ENCODE peak calls at places on chromosomes 3 and 15, in eight cellular contexts. One of them, this sample, is unnamed.

GRCh38 chr3:48402281-48402732 is 27.6 kb downstream of the PLXNB1 start:
- DNase-seq in endothelial cell of umbilical vein: peak; percentile 89
- DNase-seq in IMR-90: peak; percentile 92
- DNase-seq in CD8-positive, alpha-beta memory T cell: no peak
- DNase-seq in CD4-positive, alpha-beta memory T cell: no peak
- DNase-seq in left ventricle myocardium inferior: peak; percentile 64
- DNase-seq in DND-41: peak; percentile 3
- DNase-seq in mesenchymal stem cell: peak; percentile 81
- DNase-seq in this sample: no peak

GRCh38 chr3:149751551-149751950 is 738 bp downstream of the COMMD2 start:
- DNase-seq in endothelial cell of umbilical vein: no peak
- DNase-seq in CD8-positive, alpha-beta memory T cell: no peak
- DNase-seq in mesenchymal stem cell: peak; percentile 8
- DNase-seq in CD4-positive, alpha-beta memory T cell: no peak
- DNase-seq in DND-41: no peak
- DNase-seq in IMR-90: no peak
- DNase-seq in left ventricle myocardium inferior: no peak
- DNase-seq in this sample: no peak

GRCh38 chr3:173747427-173747826 is 349.9 kb downstream of the NLGN1 start:
- DNase-seq in DND-41: no peak
- DNase-seq in CD4-positive, alpha-beta memory T cell: no peak
- DNase-seq in left ventricle myocardium inferior: no peak
- DNase-seq in mesenchymal stem cell: no peak
- DNase-seq in endothelial cell of umbilical vein: peak; percentile 73
- DNase-seq in CD8-positive, alpha-beta memory T cell: no peak
- DNase-seq in IMR-90: peak; percentile 34
- DNase-seq in this sample: no peak

GRCh38 chr15:52678468-52679231 is 538 bp downstream of the ATOSA start:
- DNase-seq in CD4-positive, alpha-beta memory T cell: peak; percentile 63
- DNase-seq in CD8-positive, alpha-beta memory T cell: peak; percentile 71
- DNase-seq in IMR-90: peak; percentile 66
- DNase-seq in left ventricle myocardium inferior: peak; percentile 65
- DNase-seq in mesenchymal stem cell: peak; percentile 77
- DNase-seq in DND-41: peak; percentile 60
- DNase-seq in endothelial cell of umbilical vein: peak; percentile 80
- DNase-seq in this sample: peak; percentile 62

GRCh38 chr3:174581551-174581950 is 277.6 kb upstream of the NAALADL2 start:
- DNase-seq in mesenchymal stem cell: no peak
- DNase-seq in DND-41: no peak
- DNase-seq in left ventricle myocardium inferior: no peak
- DNase-seq in endothelial cell of umbilical vein: no peak
- DNase-seq in IMR-90: no peak
- DNase-seq in CD8-positive, alpha-beta memory T cell: no peak
- DNase-seq in CD4-positive, alpha-beta memory T cell: no peak
- DNase-seq in this sample: no peak

GRCh38 chr3:146163584-146163983 is 2.6 kb upstream of the PLOD2 start:
- DNase-seq in endothelial cell of umbilical vein: peak; percentile 75
- DNase-seq in CD8-positive, alpha-beta memory T cell: no peak
- DNase-seq in left ventricle myocardium inferior: no peak
- DNase-seq in DND-41: no peak
- DNase-seq in mesenchymal stem cell: peak; percentile 64
- DNase-seq in IMR-90: peak; percentile 94
- DNase-seq in CD4-positive, alpha-beta memory T cell: no peak
- DNase-seq in this sample: no peak

GRCh38 chr3:183591881-183592521 is 36.5 kb upstream of the KLHL6 start:
- DNase-seq in endothelial cell of umbilical vein: peak; percentile 30
- DNase-seq in IMR-90: no peak
- DNase-seq in CD4-positive, alpha-beta memory T cell: peak; percentile 32
- DNase-seq in DND-41: no peak
- DNase-seq in CD8-positive, alpha-beta memory T cell: peak; percentile 23
- DNase-seq in left ventricle myocardium inferior: no peak
- DNase-seq in mesenchymal stem cell: no peak
- DNase-seq in this sample: no peak

GRCh38 chr3:189262746-189263145 is 91.0 kb downstream of the TPRG1 start:
- DNase-seq in IMR-90: no peak
- DNase-seq in left ventricle myocardium inferior: no peak
- DNase-seq in CD4-positive, alpha-beta memory T cell: no peak
- DNase-seq in DND-41: peak; percentile 22
- DNase-seq in CD8-positive, alpha-beta memory T cell: no peak
- DNase-seq in endothelial cell of umbilical vein: no peak
- DNase-seq in mesenchymal stem cell: no peak
- DNase-seq in this sample: no peak

GRCh38 chr3:149638401-149639092 is 19.3 kb downstream of the WWTR1 start:
- DNase-seq in CD4-positive, alpha-beta memory T cell: no peak
- DNase-seq in endothelial cell of umbilical vein: no peak
- DNase-seq in left ventricle myocardium inferior: no peak
- DNase-seq in IMR-90: peak; percentile 88
- DNase-seq in CD8-positive, alpha-beta memory T cell: no peak
- DNase-seq in DND-41: no peak
- DNase-seq in mesenchymal stem cell: peak; percentile 21
- DNase-seq in this sample: no peak

GRCh38 chr15:85142324-85142723 is 160.7 kb downstream of the PDE8A start:
- DNase-seq in IMR-90: peak; percentile 75
- DNase-seq in endothelial cell of umbilical vein: peak; percentile 91
- DNase-seq in mesenchymal stem cell: peak; percentile 43
- DNase-seq in left ventricle myocardium inferior: no peak
- DNase-seq in DND-41: no peak
- DNase-seq in CD4-positive, alpha-beta memory T cell: no peak
- DNase-seq in CD8-positive, alpha-beta memory T cell: no peak
- DNase-seq in this sample: no peak

GRCh38 chr3:97927699-97928098 is 44.5 kb downstream of the RIOX2 start:
- DNase-seq in CD8-positive, alpha-beta memory T cell: no peak
- DNase-seq in left ventricle myocardium inferior: no peak
- DNase-seq in IMR-90: peak; percentile 66
- DNase-seq in mesenchymal stem cell: peak; percentile 38
- DNase-seq in CD4-positive, alpha-beta memory T cell: no peak
- DNase-seq in DND-41: no peak
- DNase-seq in endothelial cell of umbilical vein: no peak
- DNase-seq in this sample: no peak

GRCh38 chr3:172751188-172751571 is 654 bp downstream of the ECT2 start:
- DNase-seq in endothelial cell of umbilical vein: peak; percentile 52
- DNase-seq in mesenchymal stem cell: peak; percentile 52
- DNase-seq in CD8-positive, alpha-beta memory T cell: peak; percentile 3
- DNase-seq in left ventricle myocardium inferior: no peak
- DNase-seq in IMR-90: peak; percentile 12
- DNase-seq in CD4-positive, alpha-beta memory T cell: no peak
- DNase-seq in DND-41: no peak
- DNase-seq in this sample: no peak

GRCh38 chr3:118641608-118642007 is 393.0 kb downstream of the IGSF11 start:
- DNase-seq in CD4-positive, alpha-beta memory T cell: peak; percentile 3
- DNase-seq in left ventricle myocardium inferior: no peak
- DNase-seq in mesenchymal stem cell: no peak
- DNase-seq in IMR-90: no peak
- DNase-seq in CD8-positive, alpha-beta memory T cell: no peak
- DNase-seq in DND-41: peak; percentile 29
- DNase-seq in endothelial cell of umbilical vein: no peak
- DNase-seq in this sample: no peak

GRCh38 chr3:118637866-118638265 is 396.8 kb downstream of the IGSF11 start:
- DNase-seq in endothelial cell of umbilical vein: no peak
- DNase-seq in DND-41: no peak
- DNase-seq in mesenchymal stem cell: no peak
- DNase-seq in left ventricle myocardium inferior: no peak
- DNase-seq in CD8-positive, alpha-beta memory T cell: no peak
- DNase-seq in IMR-90: no peak
- DNase-seq in CD4-positive, alpha-beta memory T cell: no peak
- DNase-seq in this sample: no peak

DNA sequence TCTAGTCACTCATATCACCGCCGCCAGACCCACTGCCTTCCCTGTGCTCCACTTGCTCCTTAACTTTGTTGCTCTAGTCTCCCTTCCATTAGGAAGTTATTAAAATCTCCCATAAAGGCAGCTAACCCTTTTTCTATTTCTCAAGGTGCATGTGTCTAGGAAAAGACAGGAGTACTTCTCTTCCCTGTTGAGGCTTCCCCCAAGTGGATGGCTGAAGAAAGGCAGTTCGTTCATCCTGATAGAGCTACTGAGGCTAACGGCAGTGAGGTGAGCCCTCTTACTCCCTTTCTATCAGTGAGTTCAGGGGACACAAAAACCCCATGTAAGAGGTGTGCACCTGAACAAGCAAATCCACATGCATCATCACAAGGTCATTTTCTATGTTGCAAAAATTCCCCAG is 397.8 kb downstream of the IGSF11 start:
- DNase-seq in CD4-positive, alpha-beta memory T cell: no peak
- DNase-seq in mesenchymal stem cell: no peak
- DNase-seq in endothelial cell of umbilical vein: no peak
- DNase-seq in left ventricle myocardium inferior: no peak
- DNase-seq in IMR-90: no peak
- DNase-seq in CD8-positive, alpha-beta memory T cell: no peak
- DNase-seq in DND-41: no peak
- DNase-seq in this sample: no peak
- H3K4me1 ChIP-seq in CD4-positive, alpha-beta memory T cell: no peaks in the 10 kb centered on the region
- H3K4me1 ChIP-seq in mesenchymal stem cell: peaks cover 2% of the 10 kb centered on the region
- H3K4me1 ChIP-seq in endothelial cell of umbilical vein: no peaks in the 10 kb centered on the region
- H3K4me1 ChIP-seq in left ventricle myocardium inferior: no peaks in the 10 kb centered on the region
- H3K4me1 ChIP-seq in IMR-90: no peaks in the 10 kb centered on the region
- H3K4me1 ChIP-seq in CD8-positive, alpha-beta memory T cell: no peaks in the 10 kb centered on the region
- H3K4me1 ChIP-seq in DND-41: no peaks in the 10 kb centered on the region
- H3K4me1 ChIP-seq in this sample: no peaks in the 10 kb centered on the region

DNA sequence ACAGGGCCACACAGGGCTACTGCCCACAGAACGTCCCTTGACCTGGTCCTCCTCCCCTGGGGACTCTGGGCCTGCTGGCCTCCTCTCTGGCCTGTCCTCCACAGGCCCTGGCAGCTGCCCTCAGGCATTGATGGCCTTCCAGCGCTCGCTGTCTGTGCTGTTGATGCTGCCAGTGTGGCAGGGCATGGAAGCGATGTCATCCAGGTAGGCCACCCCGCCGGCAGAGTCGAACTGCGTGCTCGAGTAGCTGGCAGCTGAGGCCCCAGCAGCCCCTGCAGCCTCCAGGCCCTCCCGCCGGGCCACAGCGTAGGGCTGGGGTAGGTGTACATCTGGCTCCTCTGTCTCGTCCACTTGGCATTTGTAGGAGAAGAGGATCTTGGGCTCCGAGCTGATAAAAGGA is 17.1 kb downstream of the TPRA1 start:
- DNase-seq in IMR-90: no peak
- DNase-seq in DND-41: no peak
- DNase-seq in CD8-positive, alpha-beta memory T cell: no peak
- DNase-seq in CD4-positive, alpha-beta memory T cell: no peak
- DNase-seq in endothelial cell of umbilical vein: no peak
- DNase-seq in left ventricle myocardium inferior: no peak
- DNase-seq in mesenchymal stem cell: no peak
- DNase-seq in this sample: no peak
- H3K36me3 ChIP-seq in IMR-90: peaks cover 61% of the 10 kb centered on the region
- H3K36me3 ChIP-seq in DND-41: peaks cover 57% of the 10 kb centered on the region
- H3K36me3 ChIP-seq in CD8-positive, alpha-beta memory T cell: peaks cover 8% of the 10 kb centered on the region
- H3K36me3 ChIP-seq in CD4-positive, alpha-beta memory T cell: peaks cover 4% of the 10 kb centered on the region
- H3K36me3 ChIP-seq in endothelial cell of umbilical vein: peaks cover 31% of the 10 kb centered on the region
- H3K36me3 ChIP-seq in left ventricle myocardium inferior: peaks cover 54% of the 10 kb centered on the region
- H3K36me3 ChIP-seq in mesenchymal stem cell: peaks cover 81% of the 10 kb centered on the region
- H3K36me3 ChIP-seq in this sample: peaks cover 5% of the 10 kb centered on the region

DNA sequence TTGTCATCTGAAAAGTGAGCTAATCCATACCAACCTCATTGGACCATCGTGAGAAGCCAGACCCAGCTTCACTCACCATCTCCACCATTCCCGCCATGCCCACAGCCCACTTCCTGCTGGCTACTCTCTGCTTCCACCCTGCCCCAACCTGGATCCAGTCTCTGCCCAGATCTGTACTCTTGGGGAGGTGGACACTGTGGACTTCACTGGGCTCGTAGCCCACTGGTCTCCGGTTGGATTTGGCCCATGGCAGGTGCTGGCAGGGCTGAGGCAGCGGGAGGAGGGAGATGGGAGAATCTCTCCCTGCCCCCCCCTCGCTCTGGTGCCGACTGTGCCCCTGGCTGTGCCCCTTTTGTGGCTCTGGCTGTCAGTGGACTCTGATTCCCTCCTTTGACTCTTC is 193.8 kb downstream of the ABHD5 start:
- DNase-seq in IMR-90: no peak
- DNase-seq in CD4-positive, alpha-beta memory T cell: no peak
- DNase-seq in DND-41: no peak
- DNase-seq in endothelial cell of umbilical vein: no peak
- DNase-seq in left ventricle myocardium inferior: no peak
- DNase-seq in CD8-positive, alpha-beta memory T cell: no peak
- DNase-seq in mesenchymal stem cell: no peak
- DNase-seq in this sample: no peak
- H3K27me3 ChIP-seq in IMR-90: peaks cover 6% of the 10 kb centered on the region
- H3K27me3 ChIP-seq in CD4-positive, alpha-beta memory T cell: peaks cover 4% of the 10 kb centered on the region
- H3K27me3 ChIP-seq in DND-41: peaks cover 2% of the 10 kb centered on the region
- H3K27me3 ChIP-seq in endothelial cell of umbilical vein: no peaks in the 10 kb centered on the region
- H3K27me3 ChIP-seq in left ventricle myocardium inferior: no peaks in the 10 kb centered on the region
- H3K27me3 ChIP-seq in CD8-positive, alpha-beta memory T cell: no peaks in the 10 kb centered on the region
- H3K27me3 ChIP-seq in mesenchymal stem cell: no peaks in the 10 kb centered on the region
- H3K27me3 ChIP-seq in this sample: no peaks in the 10 kb centered on the region

DNA sequence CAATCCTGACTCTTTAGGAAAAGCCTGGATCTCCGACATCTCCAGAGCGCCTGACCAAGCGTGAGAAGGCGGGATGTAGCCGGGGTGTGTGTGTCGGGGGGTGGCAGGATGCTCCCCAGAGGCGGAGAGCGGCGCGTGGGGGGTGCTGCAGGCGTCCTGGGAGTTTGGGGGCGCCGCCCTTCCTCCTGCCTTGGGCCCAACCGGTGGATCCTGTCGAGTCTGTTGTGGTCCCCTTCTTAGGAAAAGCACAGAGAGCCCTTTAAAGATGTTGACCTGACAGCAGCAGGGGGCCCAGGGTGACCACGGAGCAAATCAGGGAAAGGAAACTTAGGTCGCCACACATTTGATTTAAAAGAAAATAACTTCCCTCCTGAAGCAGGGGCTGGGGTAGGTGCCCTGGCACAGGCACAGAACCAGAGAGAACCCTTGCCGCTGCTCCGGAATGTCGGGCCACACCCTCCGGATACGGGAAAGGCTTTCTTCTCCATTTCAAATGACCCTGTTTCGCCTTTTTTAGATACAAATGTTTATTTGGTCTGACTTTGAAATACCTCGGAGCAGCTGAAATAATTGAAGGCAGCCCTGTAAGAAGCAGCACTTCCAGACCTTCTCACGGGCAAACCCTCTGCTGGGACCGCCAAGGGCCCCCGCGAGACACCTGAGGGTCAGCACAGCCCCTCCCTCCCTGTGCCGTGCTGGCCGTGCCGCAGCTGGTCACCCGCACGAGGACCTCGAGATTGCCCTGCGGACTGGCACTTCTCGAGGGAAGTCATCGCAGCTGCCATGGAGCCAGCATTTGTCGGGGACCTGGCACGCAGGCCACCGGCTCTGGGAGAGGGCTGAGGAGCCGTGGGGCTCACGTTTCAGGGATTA is 102.9 kb upstream of the KLF13 start:
- DNase-seq in DND-41: no peak
- DNase-seq in endothelial cell of umbilical vein: peak; percentile 18
- DNase-seq in CD8-positive, alpha-beta memory T cell: no peak
- DNase-seq in left ventricle myocardium inferior: peak; percentile 32
- DNase-seq in mesenchymal stem cell: no peak
- DNase-seq in IMR-90: no peak
- DNase-seq in CD4-positive, alpha-beta memory T cell: no peak
- DNase-seq in this sample: no peak
- H3K4me1 ChIP-seq in DND-41: no peaks in the 10 kb centered on the region
- H3K4me1 ChIP-seq in endothelial cell of umbilical vein: peaks cover 11% of the 10 kb centered on the region
- H3K4me1 ChIP-seq in CD8-positive, alpha-beta memory T cell: no peaks in the 10 kb centered on the region
- H3K4me1 ChIP-seq in left ventricle myocardium inferior: peaks cover 33% of the 10 kb centered on the region
- H3K4me1 ChIP-seq in mesenchymal stem cell: peaks cover 3% of the 10 kb centered on the region
- H3K4me1 ChIP-seq in IMR-90: no peaks in the 10 kb centered on the region
- H3K4me1 ChIP-seq in CD4-positive, alpha-beta memory T cell: peaks cover 12% of the 10 kb centered on the region
- H3K4me1 ChIP-seq in this sample: no peaks in the 10 kb centered on the region

DNA sequence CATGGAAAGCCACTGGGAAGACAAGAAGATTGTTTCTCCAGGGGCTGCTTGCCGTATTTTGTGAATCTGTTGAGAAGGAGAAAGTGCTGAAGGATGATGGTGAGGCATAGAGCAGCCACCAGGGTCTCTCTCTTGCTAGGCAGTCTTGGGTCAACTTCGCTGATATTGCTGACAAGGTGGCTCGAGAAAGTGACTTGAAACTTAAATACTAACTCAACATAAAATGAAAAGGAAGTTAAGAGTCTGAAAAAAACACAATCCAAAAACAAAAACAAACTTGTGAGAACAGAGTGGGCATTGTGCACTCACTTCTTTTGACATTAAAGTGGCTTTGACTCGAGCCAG is 90.1 kb downstream of the CHST2 start:
- DNase-seq in mesenchymal stem cell: no peak
- DNase-seq in left ventricle myocardium inferior: no peak
- DNase-seq in endothelial cell of umbilical vein: peak; percentile 2
- DNase-seq in CD8-positive, alpha-beta memory T cell: no peak
- DNase-seq in IMR-90: no peak
- DNase-seq in DND-41: no peak
- DNase-seq in CD4-positive, alpha-beta memory T cell: no peak
- DNase-seq in this sample: no peak
- H3K36me3 ChIP-seq in mesenchymal stem cell: no peaks in the 10 kb centered on the region
- H3K36me3 ChIP-seq in left ventricle myocardium inferior: no peaks in the 10 kb centered on the region
- H3K36me3 ChIP-seq in endothelial cell of umbilical vein: no peaks in the 10 kb centered on the region
- H3K36me3 ChIP-seq in CD8-positive, alpha-beta memory T cell: no peaks in the 10 kb centered on the region
- H3K36me3 ChIP-seq in IMR-90: no peaks in the 10 kb centered on the region
- H3K36me3 ChIP-seq in DND-41: no peaks in the 10 kb centered on the region
- H3K36me3 ChIP-seq in CD4-positive, alpha-beta memory T cell: no peaks in the 10 kb centered on the region
- H3K36me3 ChIP-seq in this sample: no peaks in the 10 kb centered on the region